ENCODE peak calls at places on chromosomes 1 and 21, in six cellular contexts. W, U, E, J, N and Y are unnamed samples.

GRCh38 chr1:169044296-169044695 is 62.2 kb upstream of the ATP1B1 start:
- DNase-seq in U (no peak), J (no peak), W (no peak), N (no peak), E (no peak), Y (no peak)

GRCh38 chr1:93581917-93582850 is 99.5 kb downstream of the BCAR3 start:
- DNase-seq in E (no peak), W (no peak), U (no peak), J (no peak), N (no peak), Y (no peak)

GRCh38 chr1:207672525-207673130 is 27.7 kb downstream of the CR1L start:
- DNase-seq in U (peak), E (peak), J (peak), W (no peak), N (no peak), Y (no peak)

GRCh38 chr1:35573198-35573775 is at the start of gene TFAP2E:
- DNase-seq in J (peak), N (no peak), W (no peak), U (no peak), E (peak), Y (no peak)

GRCh38 chr21:45016491-45017375 is 57.6 kb upstream of the ADARB1 start:
- DNase-seq in E (no peak), W (no peak), N (peak), U (no peak), J (no peak), Y (no peak)

GRCh38 chr1:56788588-56788987 is 30.6 kb downstream of the FYB2 start:
- DNase-seq in N (peak), W (no peak), U (no peak), J (no peak), E (no peak), Y (no peak)

GRCh38 chr1:245306628-245307410 is 152.0 kb downstream of the KIF26B start:
- DNase-seq in E (no peak), U (no peak), W (no peak), N (no peak), J (no peak), Y (no peak)

GRCh38 chr1:1114431-1114830 is 1.5 kb downstream of the C1orf159 start:
- DNase-seq in J (no peak), E (no peak), U (no peak), N (no peak), W (no peak), Y (no peak)

GRCh38 chr1:152870831-152871730 is 7.0 kb upstream of the SMCP start:
- DNase-seq in W (no peak), J (peak), E (peak), N (no peak), U (no peak), Y (no peak)

GRCh38 chr1:54517536-54517935 is 30.5 kb upstream of the ACOT11 start:
- DNase-seq in E (no peak), N (no peak), W (no peak), U (no peak), J (no peak), Y (no peak)

GRCh38 chr1:54516249-54516920 is 31.6 kb upstream of the ACOT11 start:
- DNase-seq in N (no peak), U (peak), W (no peak), E (no peak), J (no peak), Y (no peak)

GRCh38 chr1:54518489-54518888 is 29.5 kb upstream of the ACOT11 start:
- DNase-seq in E (no peak), W (no peak), J (peak), U (no peak), N (no peak), Y (no peak)

GRCh38 chr1:54519709-54520108 is 28.3 kb upstream of the ACOT11 start:
- DNase-seq in E (peak), U (no peak), W (no peak), J (peak), N (no peak), Y (no peak)
- TF ChIP-seq CTCF in E (peak), U (peak), W (no peak), J (peak), N (peak), Y (no peak)

DNA sequence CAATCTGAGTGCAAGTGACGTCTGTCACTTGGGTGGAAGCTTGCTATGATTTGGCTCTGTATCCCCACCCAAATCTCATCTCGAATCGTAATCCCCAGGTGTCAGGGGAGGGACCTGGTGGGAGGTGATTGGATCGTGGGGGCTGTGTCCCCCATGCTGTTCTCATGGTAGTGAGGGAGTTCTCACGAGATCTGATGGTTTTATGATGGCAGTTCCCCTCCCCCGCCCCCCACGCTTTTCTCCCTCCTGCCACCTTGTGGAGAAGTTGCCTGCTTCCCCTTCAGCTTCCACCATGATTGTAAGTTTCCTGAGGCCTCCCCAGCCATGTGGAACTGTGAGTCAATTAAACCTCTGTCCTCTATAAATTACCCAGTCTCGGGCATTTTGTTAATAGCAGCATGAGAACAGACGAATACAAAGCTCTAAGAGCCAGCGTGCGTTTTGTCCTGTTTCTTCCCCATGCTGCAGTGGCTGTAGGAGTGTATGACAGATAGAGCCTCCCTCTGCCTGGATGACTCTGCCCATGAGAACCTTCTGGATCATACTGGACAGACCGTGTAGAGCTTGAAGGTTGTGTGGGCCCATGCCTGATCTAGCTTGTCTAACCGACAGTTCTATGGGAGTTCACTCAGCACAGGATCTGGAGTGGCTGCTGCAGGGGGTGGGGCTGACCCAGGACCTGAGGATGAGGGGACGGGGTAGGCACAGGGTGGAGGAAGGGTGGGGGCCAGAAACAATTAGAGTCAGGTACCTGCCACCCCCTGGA is 139.7 kb upstream of the ERRFI1 start:
- DNase-seq in W (no peak), J (peak), U (no peak), N (no peak), E (no peak), Y (no peak)
- TF ChIP-seq CTCF in W (peak), J (peak), U (peak), N (peak), E (no peak), Y (no peak)

DNA sequence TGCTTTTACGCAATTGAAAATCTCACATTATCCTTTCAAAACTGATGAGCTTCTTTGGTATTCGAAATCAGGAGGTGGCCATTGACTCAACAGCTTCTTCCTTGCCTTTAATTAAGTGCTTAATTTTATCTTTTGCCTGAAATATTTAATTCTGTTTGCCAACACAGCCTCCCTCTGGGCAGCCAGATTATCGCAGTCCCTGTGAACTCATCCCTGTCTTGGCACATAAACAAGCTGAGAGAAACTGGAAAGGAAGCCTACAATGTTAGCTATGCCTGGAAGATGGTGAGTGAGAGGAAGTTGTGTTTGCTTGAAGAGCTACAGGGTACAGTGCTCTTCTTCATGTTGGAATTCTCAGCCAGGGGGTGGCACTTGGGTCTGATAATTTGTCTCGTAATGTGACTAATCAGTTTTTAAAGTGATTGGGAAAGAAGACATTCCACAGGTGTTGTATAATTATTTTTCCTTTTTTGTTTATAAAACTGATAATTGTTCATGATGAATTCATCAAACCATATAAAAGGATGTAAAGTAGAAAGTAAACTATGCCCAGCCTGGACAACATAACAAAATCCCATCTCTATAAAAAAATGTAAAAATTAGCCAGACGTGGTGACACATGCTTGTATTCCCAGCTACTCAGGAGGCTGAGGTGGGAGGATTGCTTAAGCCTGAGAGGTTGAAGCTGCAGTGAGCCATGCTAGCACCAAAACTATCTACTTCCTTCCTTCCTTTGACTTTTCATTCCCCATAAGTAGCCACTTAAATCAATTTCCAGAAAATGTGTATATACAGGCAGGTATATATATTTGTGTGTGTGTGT is 90.1 kb upstream of the RAVER2 start:
- DNase-seq in W (no peak), E (no peak), U (peak), J (no peak), N (no peak), Y (peak)
- TF ChIP-seq CTCF in W (peak), E (no peak), U (peak), J (no peak), N (peak), Y (peak)

GRCh38 chr1:159011701-159012100 is 2.0 kb downstream of the IFI16 start:
- DNase-seq in N (no peak), U (no peak), W (no peak), J (no peak), E (no peak), Y (no peak)

GRCh38 chr1:159012495-159012894 is 2.8 kb downstream of the IFI16 start:
- DNase-seq in J (no peak), U (no peak), W (no peak), N (no peak), E (no peak), Y (no peak)

GRCh38 chr1:159014851-159015250 is 5.1 kb downstream of the IFI16 start:
- DNase-seq in N (no peak), U (no peak), W (no peak), J (no peak), E (no peak), Y (no peak)

GRCh38 chr1:159014003-159014571 is 4.4 kb downstream of the IFI16 start:
- DNase-seq in E (no peak), U (no peak), N (no peak), J (no peak), W (no peak), Y (no peak)

GRCh38 chr1:159015440-159015909 is 5.8 kb downstream of the IFI16 start:
- DNase-seq in W (peak), J (no peak), E (no peak), U (no peak), N (no peak), Y (peak)
- TF ChIP-seq CTCF in W (no peak), J (no peak), E (no peak), U (no peak), N (no peak), Y (no peak)